ENCODE peak calls at places on chromosomes 12 and 14, in four cellular contexts. U, L, Y and Q are unnamed samples.

GRCh38 chr12:57319678-57320469 is 68.9 kb upstream of the STAC3 start:
- DNase-seq in Y (no peak), U (no peak), L (no peak), Q (no peak)

GRCh38 chr14:53634793-53635192 is 321.8 kb downstream of the BMP4 start:
- DNase-seq in Y (no peak), L (no peak), U (no peak), Q (no peak)

GRCh38 chr12:45934956-45935355 is 55.4 kb downstream of the SCAF11 start:
- DNase-seq in Y (no peak), L (no peak), U (no peak), Q (no peak)

GRCh38 chr14:38078393-38078792 is 129.3 kb upstream of the SSTR1 start:
- DNase-seq in U (no peak), L (peak; percentile 65), Y (no peak), Q (no peak)

GRCh38 chr14:51575225-51576111 is 76.2 kb upstream of the FRMD6 start:
- DNase-seq in U (no peak), Y (no peak), L (no peak), Q (no peak)

GRCh38 chr12:21336656-21337055 is 1.9 kb upstream of the SLCO1A2 start:
- DNase-seq in U (no peak), L (no peak), Y (no peak), Q (no peak)

GRCh38 chr14:93538411-93538810 is 107.7 kb downstream of the UNC79 start:
- DNase-seq in Y (peak; percentile 15), L (no peak), U (no peak), Q (no peak)

GRCh38 chr12:53340398-53340797 is 4.2 kb upstream of the SP7 start:
- DNase-seq in L (no peak), Y (no peak), U (no peak), Q (no peak)

GRCh38 chr12:30021046-30021833 is 237.5 kb upstream of the TMTC1 start:
- DNase-seq in U (no peak), L (no peak), Y (no peak), Q (no peak)

GRCh38 chr12:52121848-52122838 is 42.6 kb downstream of the SMIM41 start:
- DNase-seq in U (peak; percentile 56), L (peak; percentile 86), Y (peak; percentile 59), Q (peak; percentile 55)

DNA sequence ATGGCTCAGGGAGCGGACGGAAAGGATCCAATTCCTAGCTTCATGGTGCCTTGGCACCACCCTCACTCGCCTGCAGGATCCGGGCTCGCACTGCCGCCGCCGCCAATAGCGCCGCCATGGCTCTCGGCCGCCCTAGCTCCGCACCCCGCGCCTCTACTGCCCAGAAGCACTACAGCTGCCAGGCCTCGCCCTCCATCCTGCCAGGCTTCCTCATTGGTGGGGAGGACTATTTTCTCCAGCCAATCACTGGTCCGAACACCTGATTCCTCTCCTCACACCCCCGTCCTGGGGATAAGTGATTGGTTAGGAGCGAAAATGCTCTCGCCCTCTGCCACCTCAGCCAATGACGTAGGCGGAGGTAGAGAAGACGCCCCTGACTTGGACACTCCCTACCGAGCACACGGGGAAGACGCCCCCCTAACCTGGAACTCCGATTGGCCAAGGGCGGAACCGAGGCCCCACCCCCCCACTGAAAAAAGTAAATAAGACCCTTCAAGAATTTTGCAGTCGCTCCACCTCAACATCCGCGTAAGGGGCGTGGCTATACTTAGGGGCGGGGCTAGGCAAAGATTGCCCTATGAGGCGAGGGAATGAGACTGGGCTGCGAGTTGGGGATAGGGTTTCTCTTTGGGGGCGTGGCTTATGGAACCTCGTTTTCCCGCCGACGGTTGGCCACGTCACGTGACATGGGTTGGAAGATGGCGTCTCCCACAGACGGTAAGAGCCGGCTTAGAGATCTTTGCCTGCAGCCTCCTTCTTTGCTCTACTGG is at the start of the genes ALDH6A1 and LIN52:
- DNase-seq in U (peak; percentile 94), L (peak; percentile 100), Y (peak; percentile 99), Q (peak; percentile 96)
- TF ChIP-seq CTCF in U (no peak), L (no peak), Y (peak; percentile 11), Q (no peak)

GRCh38 chr14:81256289-81256960 is 35.7 kb upstream of the GTF2A1 start:
- DNase-seq in U (no peak), L (no peak), Y (no peak), Q (no peak)

GRCh38 chr14:81247271-81247766 is 26.6 kb upstream of the GTF2A1 start:
- DNase-seq in L (no peak), Y (no peak), U (no peak), Q (no peak)

GRCh38 chr14:81246561-81247270 is 26.0 kb upstream of the GTF2A1 start:
- DNase-seq in Y (no peak), L (no peak), U (no peak), Q (no peak)

GRCh38 chr14:81252278-81252677 is 31.5 kb upstream of the GTF2A1 start:
- DNase-seq in Y (no peak), L (no peak), U (no peak), Q (no peak)
- TF ChIP-seq CTCF in Y (peak; percentile 34), L (no peak), U (no peak), Q (no peak)

GRCh38 chr12:102685841-102686240 is 205.5 kb upstream of the IGF1 start:
- DNase-seq in Y (no peak), L (no peak), U (no peak), Q (no peak)
- TF ChIP-seq CTCF in Y (no peak), L (no peak), U (no peak), Q (no peak)

GRCh38 chr12:28374556-28374955 is 184.3 kb downstream of the CCDC91 start:
- DNase-seq in U (no peak), L (no peak), Y (no peak), Q (no peak)
- TF ChIP-seq CTCF in U (no peak), L (no peak), Y (no peak), Q (no peak)

GRCh38 chr12:93979189-93979588 is 169.2 kb upstream of the PLXNC1 start:
- DNase-seq in U (no peak), Y (no peak), L (peak; percentile 53), Q (no peak)
- TF ChIP-seq CTCF in U (no peak), Y (peak; percentile 25), L (no peak), Q (peak; percentile 17)

GRCh38 chr14:102039157-102039556 is 47.7 kb downstream of the HSP90AA1 start:
- DNase-seq in L (no peak), U (no peak), Y (no peak), Q (no peak)

GRCh38 chr14:102040153-102040552 is 46.7 kb downstream of the HSP90AA1 start:
- DNase-seq in Y (no peak), L (no peak), U (no peak), Q (no peak)

GRCh38 chr14:102043251-102044025 is 43.4 kb downstream of the HSP90AA1 start:
- DNase-seq in L (no peak), U (no peak), Y (no peak), Q (no peak)

GRCh38 chr14:102044566-102044965 is 42.3 kb downstream of the HSP90AA1 start:
- DNase-seq in Y (no peak), L (no peak), U (no peak), Q (no peak)

GRCh38 chr14:102042699-102043098 is 44.1 kb downstream of the HSP90AA1 start:
- DNase-seq in Y (no peak), L (no peak), U (no peak), Q (no peak)
- TF ChIP-seq CTCF in Y (no peak), L (no peak), U (no peak), Q (no peak)

GRCh38 chr12:95699579-95699978 is 91.0 kb downstream of the NTN4 start:
- DNase-seq in U (no peak), Y (no peak), L (no peak), Q (no peak)

GRCh38 chr12:95695741-95696140 is 94.8 kb downstream of the NTN4 start:
- DNase-seq in L (no peak), Y (no peak), U (no peak), Q (no peak)

GRCh38 chr12:95690861-95691635 is 99.5 kb downstream of the NTN4 start:
- DNase-seq in L (no peak), Y (no peak), U (no peak), Q (no peak)

GRCh38 chr12:95693689-95694088 is 96.9 kb downstream of the NTN4 start:
- DNase-seq in L (no peak), U (no peak), Y (no peak), Q (no peak)

GRCh38 chr12:95694148-95694547 is 96.4 kb downstream of the NTN4 start:
- DNase-seq in U (no peak), L (peak; percentile 48), Y (no peak), Q (no peak)
- TF ChIP-seq CTCF in U (no peak), L (no peak), Y (no peak), Q (no peak)

GRCh38 chr12:130839770-130840355 is 813 bp upstream of the STX2 start:
- DNase-seq in U (no peak), L (no peak), Y (no peak), Q (no peak)
- TF ChIP-seq CTCF in U (no peak), L (no peak), Y (no peak), Q (no peak)